ENCODE peak calls at places on chromosomes 16 and 17, in eight cellular contexts. One of them, this sample, is unnamed.

GRCh38 chr17:14112407-14112806 is 43.1 kb downstream of the COX10 start:
- DNase-seq in aorta: no peak
- DNase-seq in thoracic aorta: no peak
- DNase-seq in Caco-2: no peak
- DNase-seq in upper lobe of right lung: no peak
- DNase-seq in esophagus squamous epithelium: no peak
- DNase-seq in HCT116: no peak
- DNase-seq in sigmoid colon: no peak
- DNase-seq in this sample: no peak

GRCh38 chr16:24775455-24775854 is 46.0 kb downstream of the TNRC6A start:
- DNase-seq in aorta: no peak
- DNase-seq in thoracic aorta: no peak
- DNase-seq in Caco-2: no peak
- DNase-seq in upper lobe of right lung: no peak
- DNase-seq in esophagus squamous epithelium: no peak
- DNase-seq in HCT116: no peak
- DNase-seq in sigmoid colon: peak; percentile 82
- DNase-seq in this sample: no peak

GRCh38 chr17:43825567-43825966 is 7.4 kb downstream of the MPP3 start:
- DNase-seq in aorta: no peak
- DNase-seq in thoracic aorta: no peak
- DNase-seq in Caco-2: no peak
- DNase-seq in upper lobe of right lung: peak; percentile 55
- DNase-seq in esophagus squamous epithelium: no peak
- DNase-seq in HCT116: no peak
- DNase-seq in sigmoid colon: peak; percentile 41
- DNase-seq in this sample: no peak

GRCh38 chr17:57868007-57868774 is 18.3 kb upstream of the MRPS23 start:
- DNase-seq in aorta: peak; percentile 92
- DNase-seq in thoracic aorta: peak; percentile 69
- DNase-seq in Caco-2: no peak
- DNase-seq in upper lobe of right lung: no peak
- DNase-seq in esophagus squamous epithelium: peak; percentile 32
- DNase-seq in HCT116: peak; percentile 90
- DNase-seq in sigmoid colon: peak; percentile 96
- DNase-seq in this sample: peak; percentile 98

GRCh38 chr16:56625140-56625942 is at the start of gene MT1E:
- DNase-seq in aorta: peak; percentile 84
- DNase-seq in thoracic aorta: no peak
- DNase-seq in Caco-2: no peak
- DNase-seq in upper lobe of right lung: peak; percentile 92
- DNase-seq in esophagus squamous epithelium: no peak
- DNase-seq in HCT116: peak; percentile 77
- DNase-seq in sigmoid colon: peak; percentile 95
- DNase-seq in this sample: peak; percentile 41

GRCh38 chr17:69090365-69090764 is 29.6 kb upstream of the ABCA9 start:
- DNase-seq in aorta: no peak
- DNase-seq in thoracic aorta: no peak
- DNase-seq in Caco-2: no peak
- DNase-seq in upper lobe of right lung: no peak
- DNase-seq in esophagus squamous epithelium: no peak
- DNase-seq in HCT116: no peak
- DNase-seq in sigmoid colon: no peak
- DNase-seq in this sample: no peak

GRCh38 chr17:10210151-10210574 is 11.8 kb upstream of the GAS7 start:
- DNase-seq in aorta: no peak
- DNase-seq in thoracic aorta: no peak
- DNase-seq in Caco-2: peak; percentile 78
- DNase-seq in upper lobe of right lung: no peak
- DNase-seq in esophagus squamous epithelium: no peak
- DNase-seq in HCT116: no peak
- DNase-seq in sigmoid colon: no peak
- DNase-seq in this sample: no peak

GRCh38 chr17:74779948-74780400 is 3.8 kb upstream of the NAT9 start:
- DNase-seq in aorta: peak; percentile 81
- DNase-seq in thoracic aorta: no peak
- DNase-seq in Caco-2: no peak
- DNase-seq in upper lobe of right lung: peak; percentile 83
- DNase-seq in esophagus squamous epithelium: no peak
- DNase-seq in HCT116: no peak
- DNase-seq in sigmoid colon: peak; percentile 74
- DNase-seq in this sample: no peak

GRCh38 chr16:14462811-14463210 is 167.2 kb downstream of the PARN start:
- DNase-seq in aorta: no peak
- DNase-seq in thoracic aorta: no peak
- DNase-seq in Caco-2: no peak
- DNase-seq in upper lobe of right lung: no peak
- DNase-seq in esophagus squamous epithelium: no peak
- DNase-seq in HCT116: no peak
- DNase-seq in sigmoid colon: no peak
- DNase-seq in this sample: no peak

GRCh38 chr17:41647940-41648410 is 23.6 kb upstream of the KRT17 start:
- DNase-seq in aorta: peak; percentile 93
- DNase-seq in thoracic aorta: peak; percentile 67
- DNase-seq in Caco-2: peak; percentile 89
- DNase-seq in upper lobe of right lung: peak; percentile 94
- DNase-seq in esophagus squamous epithelium: peak; percentile 32
- DNase-seq in HCT116: peak; percentile 54
- DNase-seq in sigmoid colon: peak; percentile 92
- DNase-seq in this sample: peak; percentile 88
- H3K4me3 ChIP-seq in aorta: no peak overlapping the region
- H3K4me3 ChIP-seq in thoracic aorta: peak overlapping the region; percentile 70
- H3K4me3 ChIP-seq in Caco-2: peak overlapping the region; percentile 47
- H3K4me3 ChIP-seq in upper lobe of right lung: peak overlapping the region; percentile 43
- H3K4me3 ChIP-seq in esophagus squamous epithelium: peak overlapping the region; percentile 45
- H3K4me3 ChIP-seq in HCT116: peak overlapping the region; percentile 53
- H3K4me3 ChIP-seq in sigmoid colon: peak overlapping the region; percentile 27
- H3K4me3 ChIP-seq in this sample: peak overlapping the region; percentile 21

DNA sequence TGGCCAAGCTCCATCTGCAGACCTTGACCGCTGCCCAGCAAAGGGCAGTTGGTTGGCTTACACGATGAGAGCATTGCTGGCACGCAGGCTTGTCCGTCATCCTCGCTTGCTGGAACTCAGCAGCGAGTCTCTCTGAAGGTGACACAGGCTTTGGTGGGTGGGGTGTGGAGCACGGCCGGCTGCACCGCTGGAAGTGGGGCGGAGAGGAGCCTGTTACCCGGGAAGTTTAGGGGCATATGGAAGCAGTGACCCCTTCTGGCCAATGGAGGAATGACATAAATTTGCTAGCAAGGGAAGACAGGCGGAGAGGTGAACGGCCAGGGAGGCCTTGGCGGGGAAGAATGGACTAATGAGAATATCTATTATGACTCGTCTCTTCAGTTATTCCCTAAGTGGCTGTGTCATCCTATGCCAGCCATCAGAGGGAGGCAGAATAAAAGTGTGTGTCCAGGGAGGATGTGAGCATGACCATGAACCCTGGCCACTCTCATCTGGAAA is 65.9 kb upstream of the SDK2 start:
- DNase-seq in aorta: peak; percentile 62
- DNase-seq in thoracic aorta: peak; percentile 14
- DNase-seq in Caco-2: no peak
- DNase-seq in upper lobe of right lung: no peak
- DNase-seq in esophagus squamous epithelium: no peak
- DNase-seq in HCT116: peak; percentile 67
- DNase-seq in sigmoid colon: no peak
- DNase-seq in this sample: peak; percentile 45
- H3K9me3 ChIP-seq in aorta: no peaks in the 10 kb centered on the region
- H3K9me3 ChIP-seq in thoracic aorta: no peaks in the 10 kb centered on the region
- H3K9me3 ChIP-seq in Caco-2: no peaks in the 10 kb centered on the region
- H3K9me3 ChIP-seq in upper lobe of right lung: no peaks in the 10 kb centered on the region
- H3K9me3 ChIP-seq in esophagus squamous epithelium: peaks cover 4% of the 10 kb centered on the region
- H3K9me3 ChIP-seq in HCT116: no peaks in the 10 kb centered on the region
- H3K9me3 ChIP-seq in sigmoid colon: no peaks in the 10 kb centered on the region
- H3K9me3 ChIP-seq in this sample: no peaks in the 10 kb centered on the region

DNA sequence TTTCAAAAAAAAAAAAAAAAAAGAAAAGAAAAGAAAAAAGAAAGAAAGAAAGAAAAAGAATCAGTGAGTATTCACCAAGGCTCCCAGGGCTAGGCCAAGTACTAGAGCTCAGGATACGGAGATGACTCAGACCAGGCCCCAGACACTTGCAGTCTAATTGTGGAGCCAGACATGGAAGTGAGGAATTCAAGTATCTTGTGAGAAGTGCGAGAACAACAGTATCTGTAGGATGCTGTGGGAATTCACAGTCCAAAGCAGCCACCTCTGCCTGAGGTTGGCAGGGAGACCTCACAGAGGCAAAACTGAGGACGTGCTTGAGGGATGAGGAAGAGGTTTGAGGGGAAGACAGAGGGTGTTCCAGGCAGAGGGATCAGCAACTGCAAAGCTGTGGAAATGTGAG is 14.0 kb upstream of the ALDOA start:
- DNase-seq in aorta: no peak
- DNase-seq in thoracic aorta: no peak
- DNase-seq in Caco-2: no peak
- DNase-seq in upper lobe of right lung: no peak
- DNase-seq in esophagus squamous epithelium: no peak
- DNase-seq in HCT116: no peak
- DNase-seq in sigmoid colon: no peak
- DNase-seq in this sample: peak; percentile 61
- H3K4me3 ChIP-seq in aorta: no peak overlapping the region
- H3K4me3 ChIP-seq in thoracic aorta: no peak overlapping the region
- H3K4me3 ChIP-seq in Caco-2: no peak overlapping the region
- H3K4me3 ChIP-seq in upper lobe of right lung: no peak overlapping the region
- H3K4me3 ChIP-seq in esophagus squamous epithelium: no peak overlapping the region
- H3K4me3 ChIP-seq in HCT116: no peak overlapping the region
- H3K4me3 ChIP-seq in sigmoid colon: no peak overlapping the region
- H3K4me3 ChIP-seq in this sample: no peak overlapping the region

DNA sequence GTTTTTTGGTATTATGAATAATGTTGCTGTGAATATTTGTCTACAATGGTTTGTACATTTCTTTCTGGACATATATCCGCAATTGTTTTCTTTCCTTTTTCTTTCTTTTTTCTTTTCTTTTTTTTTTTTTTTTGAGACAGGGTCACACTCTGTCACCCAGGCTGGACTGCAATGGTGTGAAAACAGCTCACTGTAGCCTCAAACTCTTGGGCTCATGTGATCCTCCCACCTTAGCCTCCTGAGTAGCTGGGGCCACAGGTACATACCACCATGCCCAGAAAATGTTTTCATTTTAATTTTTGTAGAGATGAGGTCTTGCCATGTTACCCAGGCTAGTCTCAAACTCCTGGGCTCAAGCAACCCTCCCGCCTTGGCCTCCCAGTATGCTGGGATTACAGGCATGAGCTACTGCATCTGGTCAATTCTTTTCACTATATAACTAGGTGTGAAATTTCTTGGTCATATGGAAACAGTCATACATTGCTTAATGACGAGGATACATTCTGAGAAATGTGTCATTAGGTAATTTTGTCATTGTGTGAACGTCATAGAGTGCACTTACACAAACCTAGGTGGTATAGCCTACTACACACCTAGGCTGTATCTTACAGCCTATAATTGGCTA is 15.2 kb downstream of the IL21R start:
- DNase-seq in aorta: no peak
- DNase-seq in thoracic aorta: no peak
- DNase-seq in Caco-2: no peak
- DNase-seq in upper lobe of right lung: peak; percentile 7
- DNase-seq in esophagus squamous epithelium: no peak
- DNase-seq in HCT116: no peak
- DNase-seq in sigmoid colon: peak; percentile 9
- DNase-seq in this sample: no peak
- H3K9me3 ChIP-seq in aorta: no peaks in the 10 kb centered on the region
- H3K9me3 ChIP-seq in thoracic aorta: peaks cover 5% of the 10 kb centered on the region
- H3K9me3 ChIP-seq in Caco-2: peaks cover 24% of the 10 kb centered on the region
- H3K9me3 ChIP-seq in upper lobe of right lung: peaks cover 5% of the 10 kb centered on the region
- H3K9me3 ChIP-seq in esophagus squamous epithelium: peaks cover 8% of the 10 kb centered on the region
- H3K9me3 ChIP-seq in HCT116: peaks cover 3% of the 10 kb centered on the region
- H3K9me3 ChIP-seq in sigmoid colon: peaks cover 2% of the 10 kb centered on the region
- H3K9me3 ChIP-seq in this sample: peaks cover 3% of the 10 kb centered on the region

This sample was measured in SJSA1.